ENCODE peak calls at places on chromosome X, in seven cellular contexts. P is HL-60; R is left ventricle myocardium inferior; K is CD4-positive, alpha-beta T cell; V is suprapubic skin; S is Panc1; C is endothelial cell of umbilical vein. L is an unnamed sample.

GRCh38 chrX:57138674-57139073 is 1.5 kb upstream of the SPIN2A start:
- DNase-seq in P (no peak), R (no peak), K (no peak), V (no peak), S (no peak), C (no peak), L (no peak)

GRCh38 chrX:39802354-39802753 is 295.4 kb downstream of the BCOR start:
- DNase-seq in P (no peak), R (no peak), K (no peak), V (no peak), S (no peak), C (no peak), L (no peak)

GRCh38 chrX:102712967-102713677 is 874 bp downstream of the GPRASP2 start:
- DNase-seq in P (no peak), R (peak; percentile 35), K (no peak), V (peak; percentile 60), S (peak; percentile 13), C (peak; percentile 58), L (no peak)

GRCh38 chrX:45372151-45372550 is 171.5 kb upstream of the DIPK2B start:
- DNase-seq in P (no peak), R (no peak), K (no peak), V (no peak), S (no peak), C (no peak), L (no peak)

GRCh38 chrX:22366866-22367265 is 94.2 kb downstream of the CBLL2 start:
- DNase-seq in P (no peak), R (no peak), K (no peak), V (no peak), S (no peak), C (no peak), L (no peak)

GRCh38 chrX:45806410-45807121 is 605.9 kb upstream of the DIPK2B start:
- DNase-seq in P (no peak), R (no peak), K (peak; percentile 33), V (no peak), S (no peak), C (peak; percentile 71), L (no peak)

GRCh38 chrX:136214551-136214950 is 36.6 kb downstream of the MAP7D3 start:
- DNase-seq in P (no peak), R (no peak), K (no peak), V (peak; percentile 61), S (no peak), C (peak; percentile 67), L (peak; percentile 37)

GRCh38 chrX:24145340-24146186 is 4.0 kb upstream of the ZFX start:
- DNase-seq in P (no peak), R (no peak), K (no peak), V (no peak), S (no peak), C (peak; percentile 48), L (no peak)

GRCh38 chrX:42269186-42269585 is 345.8 kb upstream of the CASK start:
- DNase-seq in P (peak; percentile 13), R (no peak), K (no peak), V (no peak), S (no peak), C (no peak), L (no peak)

GRCh38 chrX:116272328-116272727 is 101.8 kb downstream of the AGTR2 start:
- DNase-seq in P (no peak), R (no peak), K (no peak), V (no peak), S (no peak), C (peak; percentile 31), L (peak; percentile 34)

GRCh38 chrX:9878141-9878875 is 88.8 kb upstream of the CLDN34 start:
- DNase-seq in P (no peak), R (no peak), K (no peak), V (no peak), S (no peak), C (peak; percentile 24), L (no peak)

GRCh38 chrX:40867352-40867751 is 132.0 kb upstream of the MED14 start:
- DNase-seq in P (no peak), R (no peak), K (no peak), V (no peak), S (no peak), C (peak; percentile 71), L (no peak)

GRCh38 chrX:76555816-76556215 is 128.3 kb downstream of the MAGEE1 start:
- DNase-seq in P (peak; percentile 5), R (no peak), K (no peak), V (no peak), S (no peak), C (peak; percentile 19), L (no peak)

GRCh38 chrX:136275553-136275952 is 24.4 kb upstream of the MAP7D3 start:
- DNase-seq in P (no peak), R (no peak), K (no peak), V (no peak), S (no peak), C (no peak), L (no peak)

GRCh38 chrX:17527135-17527701 is 152.2 kb downstream of the NHS start:
- DNase-seq in P (peak; percentile 24), R (peak; percentile 54), K (no peak), V (no peak), S (no peak), C (peak; percentile 1), L (no peak)

GRCh38 chrX:35622601-35623000 is 175.5 kb upstream of the MAGEB16 start:
- DNase-seq in P (no peak), R (no peak), K (no peak), V (no peak), S (no peak), C (no peak), L (no peak)

GRCh38 chrX:21166302-21166982 is 207.8 kb upstream of the CNKSR2 start:
- DNase-seq in P (no peak), R (no peak), K (no peak), V (no peak), S (no peak), C (no peak), L (no peak)

GRCh38 chrX:14209034-14209433 is 179.3 kb upstream of the GEMIN8 start:
- DNase-seq in P (no peak), R (no peak), K (no peak), V (no peak), S (no peak), C (no peak), L (no peak)

GRCh38 chrX:14015294-14015693 is 14.4 kb downstream of the GEMIN8 start:
- DNase-seq in P (no peak), R (no peak), K (no peak), V (no peak), S (no peak), C (no peak), L (no peak)

GRCh38 chrX:78658851-78659744 is at the start of gene RTL3:
- DNase-seq in P (no peak), R (no peak), K (no peak), V (no peak), S (no peak), C (peak; percentile 34), L (no peak)

GRCh38 chrX:130566028-130566683 is 164.4 kb downstream of the RBMX2 start:
- DNase-seq in P (no peak), R (no peak), K (no peak), V (no peak), S (no peak), C (no peak), L (no peak)

GRCh38 chrX:140440891-140441290 is 64.0 kb downstream of the SOX3 start:
- DNase-seq in P (no peak), R (no peak), K (no peak), V (no peak), S (no peak), C (no peak), L (no peak)

GRCh38 chrX:79259073-79259689 is 108.0 kb downstream of the ITM2A start:
- DNase-seq in P (peak; percentile 16), R (no peak), K (peak; percentile 34), V (no peak), S (no peak), C (no peak), L (no peak)

GRCh38 chrX:74931214-74931613 is 6.0 kb upstream of the NEXMIF start:
- DNase-seq in P (no peak), R (no peak), K (no peak), V (no peak), S (no peak), C (no peak), L (no peak)

GRCh38 chrX:47564438-47565085 is 3.6 kb downstream of the ARAF start:
- DNase-seq in P (no peak), R (no peak), K (no peak), V (no peak), S (no peak), C (no peak), L (no peak)
- TF ChIP-seq CTCF in P (no peak), R (no peak), K (no peak), V (no peak), S (no peak), C (no peak), L (no peak)

GRCh38 chrX:134547047-134547679 is 87.2 kb downstream of the HPRT1 start:
- DNase-seq in P (no peak), R (no peak), K (no peak), V (no peak), S (no peak), C (peak; percentile 47), L (no peak)
- H3K27me3 ChIP-seq in P (no peaks in the 10 kb centered on the region), R (no peaks in the 10 kb centered on the region), K (peaks cover 74% of the 10 kb centered on the region), V (peaks cover 72% of the 10 kb centered on the region), S (no peaks in the 10 kb centered on the region), C (no peaks in the 10 kb centered on the region), L (no peaks in the 10 kb centered on the region)

DNA sequence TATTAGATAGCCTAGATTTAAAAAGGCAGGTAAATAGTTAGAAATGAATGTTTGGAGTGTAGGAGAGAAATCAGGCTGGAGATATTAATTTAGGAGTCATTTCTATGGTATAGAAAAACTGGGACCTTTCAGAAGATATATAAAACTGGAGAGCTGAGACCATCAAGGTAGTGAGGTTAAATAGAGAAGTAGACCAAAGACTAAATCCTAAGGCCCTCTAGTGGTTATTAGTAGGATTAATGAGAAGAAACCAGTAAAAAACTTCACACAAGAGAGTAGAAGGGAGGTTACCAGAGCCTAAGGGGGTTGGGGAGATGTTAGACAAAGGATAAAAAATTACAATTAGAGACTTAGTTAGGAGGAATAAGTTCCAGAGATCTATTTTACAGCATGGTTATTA is 351.0 kb upstream of the SPANXN1 start:
- DNase-seq in P (peak; percentile 0), R (no peak), K (no peak), V (no peak), S (no peak), C (no peak), L (no peak)
- TF ChIP-seq CTCF in P (no peak), R (no peak), K (no peak), V (no peak), S (peak; percentile 30), C (no peak), L (no peak)

GRCh38 chrX:118943102-118943501 is 31.3 kb upstream of the LONRF3 start:
- DNase-seq in P (no peak), R (no peak), K (no peak), V (no peak), S (no peak), C (no peak), L (no peak)

GRCh38 chrX:118935352-118935751 is 39.1 kb upstream of the LONRF3 start:
- DNase-seq in P (no peak), R (no peak), K (no peak), V (no peak), S (no peak), C (no peak), L (no peak)

GRCh38 chrX:118945921-118946320 is 28.5 kb upstream of the LONRF3 start:
- DNase-seq in P (no peak), R (no peak), K (no peak), V (no peak), S (no peak), C (no peak), L (no peak)

DNA sequence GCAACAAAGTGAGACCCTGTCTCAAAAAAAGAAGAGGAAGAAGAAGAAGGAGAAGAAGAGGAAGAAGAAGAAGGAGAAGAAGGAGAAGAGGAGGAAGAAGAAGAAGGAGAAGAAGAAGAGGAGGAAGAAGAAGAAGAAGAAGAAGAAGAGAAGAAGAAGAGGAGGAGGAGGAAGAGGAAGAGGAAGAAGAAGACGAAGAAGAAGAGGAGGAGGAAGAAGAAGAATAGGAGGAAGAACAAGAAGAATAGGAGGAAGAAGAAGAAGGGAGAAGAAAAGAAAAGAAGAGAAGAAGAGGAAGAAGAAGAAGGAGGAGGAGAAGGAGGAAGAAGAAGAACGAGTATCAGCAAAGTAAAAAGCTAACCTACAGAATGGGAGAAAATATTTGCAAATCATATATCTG is 33.3 kb upstream of the LONRF3 start:
- DNase-seq in P (no peak), R (no peak), K (no peak), V (no peak), S (no peak), C (no peak), L (no peak)
- H3K27me3 ChIP-seq in P (no peaks in the 10 kb centered on the region), R (no peaks in the 10 kb centered on the region), K (no peaks in the 10 kb centered on the region), V (no peaks in the 10 kb centered on the region), S (peaks cover 7% of the 10 kb centered on the region), C (no peaks in the 10 kb centered on the region), L (no peaks in the 10 kb centered on the region)